ENCODE peak calls at places on chromosomes 4 and X, in nine cellular contexts. Y is mesendoderm; M is lower lobe of right lung; A is right atrium auricular region; E is brain microvascular endothelial cell; V is fibroblast of lung; W is CD8-positive, alpha-beta memory T cell; Z is sigmoid colon; T is tibial nerve. C is an unnamed sample.

GRCh38 chr4:39083164-39083563 is 21.1 kb downstream of the KLHL5 start:
- DNase-seq in Y (no peak), Z (no peak), M (no peak), E (peak), V (peak), T (no peak), A (no peak), W (no peak), C (no peak)

GRCh38 chr4:48877827-48878535 is 28.6 kb downstream of the OCIAD2 start:
- DNase-seq in Z (no peak), W (no peak), E (no peak), A (no peak), M (no peak), Y (peak), T (no peak), V (no peak), C (no peak)

GRCh38 chr4:72302981-72303704 is 265.9 kb downstream of the ADAMTS3 start:
- DNase-seq in Y (peak), M (no peak), Z (no peak), T (peak), W (no peak), V (peak), A (no peak), E (peak), C (no peak)

GRCh38 chr4:83644677-83645639 is 109.0 kb downstream of the GPAT3 start:
- DNase-seq in Y (peak), M (no peak), W (no peak), T (peak), A (no peak), E (peak), V (peak), Z (no peak), C (no peak)

GRCh38 chrX:118872102-118872566 is 48.5 kb downstream of the ZCCHC12 start:
- DNase-seq in A (peak), M (no peak), Z (peak), V (no peak), T (no peak), E (no peak), W (no peak), Y (no peak), C (no peak)

GRCh38 chrX:1589356-1590130 is 1.9 kb upstream of the AKAP17A start:
- DNase-seq in Y (peak), Z (no peak), W (no peak), V (no peak), E (no peak), A (peak), T (no peak), M (no peak), C (no peak)

GRCh38 chr4:108398326-108398725 is 222.1 kb upstream of the RPL34 start:
- DNase-seq in A (no peak), V (peak), W (no peak), E (peak), M (no peak), Z (no peak), Y (no peak), T (no peak), C (no peak)

GRCh38 chr4:76665721-76666120 is 230.7 kb downstream of the SHROOM3 start:
- DNase-seq in Y (no peak), M (no peak), Z (no peak), E (no peak), W (no peak), V (no peak), A (no peak), T (no peak), C (no peak)

GRCh38 chr4:144575181-144575580 is 70.8 kb upstream of the HHIP start:
- DNase-seq in E (no peak), T (no peak), Y (peak), M (no peak), V (no peak), Z (no peak), A (no peak), W (no peak), C (no peak)

GRCh38 chr4:175456131-175456530 is 355.9 kb downstream of the GPM6A start:
- DNase-seq in Z (no peak), A (no peak), Y (no peak), V (peak), T (no peak), E (no peak), W (no peak), M (no peak), C (no peak)

GRCh38 chr4:1279253-1279652 is 10.4 kb upstream of the MAEA start:
- DNase-seq in A (no peak), Z (no peak), T (no peak), W (no peak), M (no peak), Y (no peak), V (no peak), E (no peak), C (peak)

GRCh38 chrX:40474205-40474626 is 106.6 kb upstream of the ATP6AP2 start:
- DNase-seq in T (no peak), Z (peak), M (peak), W (no peak), A (no peak), V (peak), E (no peak), Y (peak), C (peak)

GRCh38 chrX:153886915-153887314 is 942 bp upstream of the L1CAM start:
- DNase-seq in W (no peak), E (no peak), Z (no peak), A (no peak), T (no peak), V (no peak), M (no peak), Y (peak), C (peak)

GRCh38 chrX:19085975-19086772 is 36.1 kb downstream of the ADGRG2 start:
- DNase-seq in Z (no peak), T (no peak), E (no peak), V (no peak), W (no peak), A (no peak), M (peak), Y (no peak), C (no peak)

GRCh38 chr4:76856183-76856969 is 41.6 kb downstream of the SOWAHB start:
- DNase-seq in M (no peak), W (no peak), T (no peak), V (peak), E (peak), Y (peak), A (no peak), Z (no peak), C (no peak)

GRCh38 chrX:110002300-110003166 is at the start of gene TMEM164:
- DNase-seq in V (peak), W (peak), M (peak), T (peak), Y (peak), E (peak), A (peak), Z (peak), C (peak)

GRCh38 chr4:16206848-16207247 is 19.4 kb downstream of the TAPT1 start:
- DNase-seq in W (no peak), M (no peak), Y (peak), T (no peak), E (no peak), A (no peak), V (no peak), Z (no peak), C (no peak)

GRCh38 chr4:94413085-94413685 is 38.6 kb upstream of the PDLIM5 start:
- DNase-seq in V (peak), Y (no peak), T (no peak), A (no peak), M (no peak), Z (no peak), W (no peak), E (no peak), C (no peak)

GRCh38 chr4:30716158-30716557 is 4.0 kb upstream of the PCDH7 start:
- DNase-seq in V (peak), A (no peak), E (no peak), Z (no peak), Y (peak), M (no peak), W (no peak), T (no peak), C (no peak)
- H3K4me3 ChIP-seq in V (peak), A (peak), E (peak), Z (peak), Y (no peak), M (peak), W (no peak), T (peak), C (peak)

DNA sequence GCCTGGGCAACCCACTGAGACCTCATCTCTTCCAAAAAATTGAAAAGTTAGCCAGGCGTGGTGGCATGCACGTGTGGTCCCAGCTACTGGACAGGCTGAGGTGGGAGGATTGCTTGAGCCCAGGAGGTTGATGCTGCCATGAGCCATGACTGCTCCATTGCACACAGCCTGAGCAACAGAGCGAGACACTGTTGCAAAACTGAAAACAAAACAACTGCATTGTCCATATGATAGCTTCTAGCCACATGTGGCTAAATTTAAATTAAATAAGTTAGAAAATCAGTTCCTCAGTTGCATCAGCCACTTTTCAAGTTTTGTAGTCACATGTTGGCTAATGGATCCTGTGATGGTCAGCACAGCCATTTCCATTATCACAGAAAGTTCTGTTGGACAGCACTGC is 67.9 kb downstream of the GAB1 start:
- DNase-seq in Y (no peak), E (no peak), T (no peak), W (no peak), A (no peak), M (no peak), V (no peak), Z (no peak), C (no peak)
- H3K27ac ChIP-seq in Y (no peak), E (no peak), T (peak), W (no peak), A (no peak), M (no peak), V (no peak), Z (peak), C (no peak)

GRCh38 chr4:52371861-52372260 is 287.2 kb downstream of the USP46 start:
- DNase-seq in Y (no peak), E (no peak), V (no peak), A (no peak), Z (no peak), T (no peak), W (no peak), M (no peak), C (no peak)

GRCh38 chr4:52372269-52372668 is 286.8 kb downstream of the USP46 start:
- DNase-seq in V (no peak), T (no peak), E (no peak), Z (no peak), M (no peak), A (no peak), W (no peak), Y (no peak), C (no peak)

GRCh38 chr4:52374847-52375246 is 284.3 kb downstream of the USP46 start:
- DNase-seq in Y (no peak), Z (no peak), M (no peak), T (no peak), E (no peak), W (no peak), V (no peak), A (no peak), C (no peak)

GRCh38 chr4:52372747-52373146 is 286.4 kb downstream of the USP46 start:
- DNase-seq in T (no peak), Y (no peak), W (no peak), E (no peak), M (no peak), V (no peak), A (no peak), Z (no peak), C (no peak)

DNA sequence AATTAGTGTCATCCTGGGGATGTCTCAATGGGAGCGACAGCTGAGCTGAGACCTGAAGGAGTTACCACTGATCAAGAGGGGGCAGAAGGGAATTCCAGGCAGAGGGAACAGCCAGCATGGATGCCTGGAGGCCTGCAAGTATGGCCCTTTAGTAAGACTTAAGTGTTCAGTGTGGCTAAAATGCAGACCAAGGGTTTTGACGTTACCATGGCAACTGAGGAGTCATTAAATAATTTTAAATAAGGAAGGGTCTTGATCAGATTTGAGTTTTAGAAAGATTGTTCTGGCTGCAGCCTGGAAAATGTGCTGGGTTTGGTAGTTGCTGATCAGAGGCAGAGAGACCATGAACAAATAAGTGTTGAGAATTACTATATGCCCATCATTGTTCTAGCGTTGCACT is 285.5 kb downstream of the USP46 start:
- DNase-seq in M (no peak), W (no peak), V (no peak), T (no peak), A (no peak), Z (no peak), E (no peak), Y (no peak), C (no peak)
- H3K4me3 ChIP-seq in M (no peak), W (no peak), V (no peak), T (no peak), A (no peak), Z (no peak), E (no peak), Y (no peak), C (no peak)

GRCh38 chr4:13942936-13943335 is 315.4 kb upstream of the BOD1L1 start:
- DNase-seq in E (no peak), Z (no peak), M (no peak), A (no peak), Y (no peak), T (no peak), W (no peak), V (no peak), C (no peak)
- H3K27ac ChIP-seq in E (no peak), Z (no peak), M (no peak), A (no peak), Y (no peak), T (no peak), W (no peak), V (no peak), C (no peak)

GRCh38 chrX:12971282-12972003 is 3.5 kb upstream of the TMSB4X start:
- DNase-seq in W (no peak), V (no peak), E (no peak), Z (no peak), Y (no peak), A (peak), T (no peak), M (peak), C (no peak)
- H3K4me3 ChIP-seq in W (peak), V (no peak), E (no peak), Z (no peak), Y (no peak), A (no peak), T (peak), M (peak), C (no peak)

GRCh38 chr4:78767350-78767749 is 8.8 kb upstream of the BMP2K start:
- DNase-seq in M (no peak), V (no peak), W (no peak), Y (no peak), E (no peak), A (no peak), Z (no peak), T (no peak), C (no peak)

GRCh38 chr4:78766026-78766425 is 10.1 kb upstream of the BMP2K start:
- DNase-seq in Z (no peak), M (no peak), Y (no peak), W (no peak), T (no peak), V (peak), A (no peak), E (no peak), C (no peak)

GRCh38 chr4:78764498-78764961 is 11.6 kb upstream of the BMP2K start:
- DNase-seq in V (peak), M (no peak), Y (peak), T (no peak), E (peak), A (no peak), Z (no peak), W (no peak), C (no peak)

GRCh38 chr4:78766650-78767049 is 9.5 kb upstream of the BMP2K start:
- DNase-seq in V (no peak), A (no peak), Y (no peak), M (no peak), E (no peak), W (no peak), Z (no peak), T (no peak), C (no peak)

GRCh38 chr4:78765607-78766006 is 10.5 kb upstream of the BMP2K start:
- DNase-seq in M (no peak), T (no peak), A (no peak), V (no peak), Y (no peak), Z (no peak), E (no peak), W (no peak), C (no peak)
- H3K27ac ChIP-seq in M (no peak), T (no peak), A (peak), V (no peak), Y (no peak), Z (no peak), E (no peak), W (no peak), C (no peak)

GRCh38 chr4:121668368-121669162 is 28.2 kb downstream of the ANXA5 start:
- DNase-seq in W (no peak), Y (no peak), T (no peak), M (no peak), Z (no peak), A (no peak), V (peak), E (peak), C (no peak)
- H3K4me3 ChIP-seq in W (no peak), Y (no peak), T (no peak), M (no peak), Z (no peak), A (no peak), V (no peak), E (no peak), C (no peak)

DNA sequence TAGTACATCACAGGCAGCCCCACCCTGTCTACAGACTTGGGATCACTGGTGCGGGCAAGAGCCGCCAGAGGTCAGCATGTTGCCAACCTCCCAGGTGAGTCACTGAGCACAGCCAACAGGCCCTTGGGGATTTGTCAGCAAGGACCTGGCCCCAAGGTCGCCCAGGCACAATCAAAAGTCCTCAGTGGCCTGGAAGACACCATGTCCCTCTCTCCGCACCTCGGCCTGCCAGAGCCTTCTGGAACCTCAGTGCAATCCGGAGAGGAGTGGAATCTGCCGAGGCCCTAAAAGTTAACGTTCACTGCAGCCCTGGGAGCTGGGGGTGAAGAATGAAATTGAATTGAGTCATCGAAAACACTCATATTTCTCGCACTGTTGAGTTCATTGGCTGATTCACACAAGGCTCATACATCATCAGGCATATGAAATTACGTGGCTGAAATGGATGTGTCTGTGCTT is 74.3 kb downstream of the WFS1 start:
- DNase-seq in Y (peak), E (peak), A (no peak), T (no peak), Z (no peak), V (peak), M (peak), W (no peak), C (peak)
- H3K27ac ChIP-seq in Y (no peak), E (no peak), A (no peak), T (no peak), Z (no peak), V (no peak), M (no peak), W (no peak), C (no peak)

GRCh38 chr4:23837366-23837765 is 52.5 kb downstream of the PPARGC1A start:
- DNase-seq in Y (no peak), W (no peak), A (no peak), E (no peak), M (no peak), T (no peak), Z (no peak), V (no peak), C (no peak)

GRCh38 chr4:23838131-23838530 is 51.7 kb downstream of the PPARGC1A start:
- DNase-seq in A (no peak), V (no peak), Z (no peak), Y (no peak), W (no peak), E (no peak), M (no peak), T (no peak), C (no peak)

GRCh38 chr4:23835814-23836478 is 53.9 kb downstream of the PPARGC1A start:
- DNase-seq in Z (no peak), Y (no peak), T (no peak), V (no peak), E (no peak), W (no peak), A (no peak), M (no peak), C (no peak)

GRCh38 chr4:23844961-23845360 is 44.9 kb downstream of the PPARGC1A start:
- DNase-seq in W (no peak), M (no peak), V (no peak), Z (no peak), Y (no peak), E (no peak), A (no peak), T (no peak), C (no peak)

GRCh38 chr4:23839279-23839678 is 50.6 kb downstream of the PPARGC1A start:
- DNase-seq in T (no peak), E (no peak), V (no peak), Y (no peak), W (no peak), A (no peak), Z (no peak), M (no peak), C (no peak)
- H3K4me3 ChIP-seq in T (no peak), E (no peak), V (no peak), Y (no peak), W (no peak), A (no peak), Z (no peak), M (no peak), C (no peak)

DNA sequence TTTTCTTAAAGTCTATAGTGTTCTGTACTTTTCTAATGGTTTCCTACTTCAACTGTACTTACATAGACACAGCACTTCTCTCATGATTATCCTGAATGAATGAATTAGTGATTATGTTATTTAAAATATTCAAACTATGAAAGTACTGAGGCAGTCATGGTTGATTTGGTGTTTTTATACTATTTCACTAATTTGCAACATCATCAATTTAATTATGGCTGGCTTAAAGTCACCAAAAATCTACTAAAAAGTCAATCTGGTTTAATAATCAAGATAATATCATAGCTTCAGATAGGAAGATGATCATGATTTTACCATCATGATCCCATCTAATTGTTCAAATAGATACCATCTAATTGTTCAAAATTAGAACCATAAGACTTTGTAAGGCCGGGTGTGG is 16.8 kb upstream of the TMEM131L start:
- DNase-seq in E (no peak), Y (no peak), W (no peak), T (no peak), V (no peak), A (no peak), Z (no peak), M (no peak), C (no peak)
- H3K27ac ChIP-seq in E (no peak), Y (no peak), W (no peak), T (no peak), V (no peak), A (no peak), Z (no peak), M (no peak), C (no peak)

C was measured in kidney.